ENCODE peak calls at places on chromosomes 3 and 15, in nine cellular contexts. One of them, this sample, is unnamed.

GRCh38 chr3:34856577-34856976 is 782.7 kb upstream of the ARPP21 start:
- DNase-seq in body of pancreas: no peak
- DNase-seq in PC-3: no peak
- DNase-seq in activated CD8-positive, alpha-beta memory T cell treated with anti-CD3 and anti-CD28 coated beads for 48 hours: no peak
- DNase-seq in choroid plexus epithelial cell: peak; percentile 14
- DNase-seq in brain microvascular endothelial cell: peak; percentile 14
- DNase-seq in dorsolateral prefrontal cortex: no peak
- DNase-seq in activated CD4-positive, alpha-beta T cell treated with anti-CD3 and anti-CD28 coated beads, Interleukin-2, amount 50 U/mL, for 1 hour: no peak
- DNase-seq in left cardiac atrium: no peak
- DNase-seq in this sample: no peak

GRCh38 chr3:195738274-195739044 is 17.7 kb downstream of the MUC20 start:
- DNase-seq in body of pancreas: no peak
- DNase-seq in PC-3: no peak
- DNase-seq in activated CD8-positive, alpha-beta memory T cell treated with anti-CD3 and anti-CD28 coated beads for 48 hours: no peak
- DNase-seq in choroid plexus epithelial cell: no peak
- DNase-seq in brain microvascular endothelial cell: no peak
- DNase-seq in dorsolateral prefrontal cortex: no peak
- DNase-seq in activated CD4-positive, alpha-beta T cell treated with anti-CD3 and anti-CD28 coated beads, Interleukin-2, amount 50 U/mL, for 1 hour: no peak
- DNase-seq in left cardiac atrium: no peak
- DNase-seq in this sample: peak; percentile 42

GRCh38 chr3:127392146-127392470 is 104.3 kb upstream of the PRR20G start:
- DNase-seq in body of pancreas: no peak
- DNase-seq in PC-3: no peak
- DNase-seq in activated CD8-positive, alpha-beta memory T cell treated with anti-CD3 and anti-CD28 coated beads for 48 hours: no peak
- DNase-seq in choroid plexus epithelial cell: no peak
- DNase-seq in brain microvascular endothelial cell: no peak
- DNase-seq in dorsolateral prefrontal cortex: no peak
- DNase-seq in activated CD4-positive, alpha-beta T cell treated with anti-CD3 and anti-CD28 coated beads, Interleukin-2, amount 50 U/mL, for 1 hour: no peak
- DNase-seq in left cardiac atrium: no peak
- DNase-seq in this sample: no peak

GRCh38 chr3:193843447-193844301 is 250.7 kb downstream of the OPA1 start:
- DNase-seq in body of pancreas: peak; percentile 91
- DNase-seq in PC-3: no peak
- DNase-seq in activated CD8-positive, alpha-beta memory T cell treated with anti-CD3 and anti-CD28 coated beads for 48 hours: no peak
- DNase-seq in choroid plexus epithelial cell: no peak
- DNase-seq in brain microvascular endothelial cell: no peak
- DNase-seq in dorsolateral prefrontal cortex: no peak
- DNase-seq in activated CD4-positive, alpha-beta T cell treated with anti-CD3 and anti-CD28 coated beads, Interleukin-2, amount 50 U/mL, for 1 hour: no peak
- DNase-seq in left cardiac atrium: no peak
- DNase-seq in this sample: no peak

GRCh38 chr3:194910414-194910979 is 224.8 kb downstream of the FAM43A start:
- DNase-seq in body of pancreas: no peak
- DNase-seq in PC-3: no peak
- DNase-seq in activated CD8-positive, alpha-beta memory T cell treated with anti-CD3 and anti-CD28 coated beads for 48 hours: no peak
- DNase-seq in choroid plexus epithelial cell: no peak
- DNase-seq in brain microvascular endothelial cell: no peak
- DNase-seq in dorsolateral prefrontal cortex: no peak
- DNase-seq in activated CD4-positive, alpha-beta T cell treated with anti-CD3 and anti-CD28 coated beads, Interleukin-2, amount 50 U/mL, for 1 hour: no peak
- DNase-seq in left cardiac atrium: no peak
- DNase-seq in this sample: no peak

GRCh38 chr15:101805605-101806345 is 2.5 kb downstream of the OR4F6 start:
- DNase-seq in body of pancreas: no peak
- DNase-seq in PC-3: peak; percentile 5
- DNase-seq in activated CD8-positive, alpha-beta memory T cell treated with anti-CD3 and anti-CD28 coated beads for 48 hours: no peak
- DNase-seq in choroid plexus epithelial cell: no peak
- DNase-seq in brain microvascular endothelial cell: no peak
- DNase-seq in dorsolateral prefrontal cortex: no peak
- DNase-seq in activated CD4-positive, alpha-beta T cell treated with anti-CD3 and anti-CD28 coated beads, Interleukin-2, amount 50 U/mL, for 1 hour: no peak
- DNase-seq in left cardiac atrium: no peak
- DNase-seq in this sample: no peak

GRCh38 chr3:14773691-14774128 is 45.1 kb upstream of the FGD5 start:
- DNase-seq in body of pancreas: no peak
- DNase-seq in PC-3: no peak
- DNase-seq in activated CD8-positive, alpha-beta memory T cell treated with anti-CD3 and anti-CD28 coated beads for 48 hours: no peak
- DNase-seq in choroid plexus epithelial cell: no peak
- DNase-seq in brain microvascular endothelial cell: no peak
- DNase-seq in dorsolateral prefrontal cortex: no peak
- DNase-seq in activated CD4-positive, alpha-beta T cell treated with anti-CD3 and anti-CD28 coated beads, Interleukin-2, amount 50 U/mL, for 1 hour: no peak
- DNase-seq in left cardiac atrium: no peak
- DNase-seq in this sample: no peak

GRCh38 chr15:95511680-95512079 is 818.8 kb upstream of the NR2F2 start:
- DNase-seq in body of pancreas: no peak
- DNase-seq in PC-3: peak; percentile 23
- DNase-seq in activated CD8-positive, alpha-beta memory T cell treated with anti-CD3 and anti-CD28 coated beads for 48 hours: no peak
- DNase-seq in choroid plexus epithelial cell: peak; percentile 12
- DNase-seq in brain microvascular endothelial cell: no peak
- DNase-seq in dorsolateral prefrontal cortex: no peak
- DNase-seq in activated CD4-positive, alpha-beta T cell treated with anti-CD3 and anti-CD28 coated beads, Interleukin-2, amount 50 U/mL, for 1 hour: no peak
- DNase-seq in left cardiac atrium: no peak
- DNase-seq in this sample: no peak

GRCh38 chr15:31569836-31570235 is 243.2 kb downstream of the KLF13 start:
- DNase-seq in body of pancreas: no peak
- DNase-seq in PC-3: no peak
- DNase-seq in activated CD8-positive, alpha-beta memory T cell treated with anti-CD3 and anti-CD28 coated beads for 48 hours: no peak
- DNase-seq in choroid plexus epithelial cell: no peak
- DNase-seq in brain microvascular endothelial cell: no peak
- DNase-seq in dorsolateral prefrontal cortex: no peak
- DNase-seq in activated CD4-positive, alpha-beta T cell treated with anti-CD3 and anti-CD28 coated beads, Interleukin-2, amount 50 U/mL, for 1 hour: no peak
- DNase-seq in left cardiac atrium: no peak
- DNase-seq in this sample: no peak

GRCh38 chr15:31399544-31400171 is 73.0 kb downstream of the KLF13 start:
- DNase-seq in body of pancreas: no peak
- DNase-seq in PC-3: no peak
- DNase-seq in activated CD8-positive, alpha-beta memory T cell treated with anti-CD3 and anti-CD28 coated beads for 48 hours: no peak
- DNase-seq in choroid plexus epithelial cell: peak; percentile 81
- DNase-seq in brain microvascular endothelial cell: peak; percentile 56
- DNase-seq in dorsolateral prefrontal cortex: peak; percentile 81
- DNase-seq in activated CD4-positive, alpha-beta T cell treated with anti-CD3 and anti-CD28 coated beads, Interleukin-2, amount 50 U/mL, for 1 hour: no peak
- DNase-seq in left cardiac atrium: no peak
- DNase-seq in this sample: no peak

GRCh38 chr3:61134532-61134931 is 116.7 kb downstream of the FHIT start:
- DNase-seq in body of pancreas: no peak
- DNase-seq in PC-3: no peak
- DNase-seq in activated CD8-positive, alpha-beta memory T cell treated with anti-CD3 and anti-CD28 coated beads for 48 hours: no peak
- DNase-seq in choroid plexus epithelial cell: no peak
- DNase-seq in brain microvascular endothelial cell: no peak
- DNase-seq in dorsolateral prefrontal cortex: no peak
- DNase-seq in activated CD4-positive, alpha-beta T cell treated with anti-CD3 and anti-CD28 coated beads, Interleukin-2, amount 50 U/mL, for 1 hour: no peak
- DNase-seq in left cardiac atrium: no peak
- DNase-seq in this sample: no peak

GRCh38 chr3:184687363-184688049 is 24.4 kb downstream of the MAGEF1 start:
- DNase-seq in body of pancreas: peak; percentile 54
- DNase-seq in PC-3: no peak
- DNase-seq in activated CD8-positive, alpha-beta memory T cell treated with anti-CD3 and anti-CD28 coated beads for 48 hours: no peak
- DNase-seq in choroid plexus epithelial cell: no peak
- DNase-seq in brain microvascular endothelial cell: no peak
- DNase-seq in dorsolateral prefrontal cortex: no peak
- DNase-seq in activated CD4-positive, alpha-beta T cell treated with anti-CD3 and anti-CD28 coated beads, Interleukin-2, amount 50 U/mL, for 1 hour: no peak
- DNase-seq in left cardiac atrium: peak; percentile 47
- DNase-seq in this sample: peak; percentile 80

GRCh38 chr3:40623567-40623966 is 98.8 kb downstream of the ZNF621 start:
- DNase-seq in body of pancreas: peak; percentile 5
- DNase-seq in PC-3: peak; percentile 57
- DNase-seq in activated CD8-positive, alpha-beta memory T cell treated with anti-CD3 and anti-CD28 coated beads for 48 hours: no peak
- DNase-seq in choroid plexus epithelial cell: peak; percentile 7
- DNase-seq in brain microvascular endothelial cell: peak; percentile 2
- DNase-seq in dorsolateral prefrontal cortex: no peak
- DNase-seq in activated CD4-positive, alpha-beta T cell treated with anti-CD3 and anti-CD28 coated beads, Interleukin-2, amount 50 U/mL, for 1 hour: no peak
- DNase-seq in left cardiac atrium: no peak
- DNase-seq in this sample: no peak

GRCh38 chr3:99645277-99646106 is 7.1 kb downstream of the COL8A1 start:
- DNase-seq in body of pancreas: no peak
- DNase-seq in PC-3: peak; percentile 58
- DNase-seq in activated CD8-positive, alpha-beta memory T cell treated with anti-CD3 and anti-CD28 coated beads for 48 hours: no peak
- DNase-seq in choroid plexus epithelial cell: peak; percentile 89
- DNase-seq in brain microvascular endothelial cell: peak; percentile 52
- DNase-seq in dorsolateral prefrontal cortex: no peak
- DNase-seq in activated CD4-positive, alpha-beta T cell treated with anti-CD3 and anti-CD28 coated beads, Interleukin-2, amount 50 U/mL, for 1 hour: no peak
- DNase-seq in left cardiac atrium: no peak
- DNase-seq in this sample: no peak

GRCh38 chr3:47083786-47084185 is 80.1 kb downstream of the SETD2 start:
- DNase-seq in body of pancreas: no peak
- DNase-seq in PC-3: no peak
- DNase-seq in activated CD8-positive, alpha-beta memory T cell treated with anti-CD3 and anti-CD28 coated beads for 48 hours: no peak
- DNase-seq in choroid plexus epithelial cell: no peak
- DNase-seq in brain microvascular endothelial cell: no peak
- DNase-seq in dorsolateral prefrontal cortex: no peak
- DNase-seq in activated CD4-positive, alpha-beta T cell treated with anti-CD3 and anti-CD28 coated beads, Interleukin-2, amount 50 U/mL, for 1 hour: no peak
- DNase-seq in left cardiac atrium: no peak
- DNase-seq in this sample: no peak